ENCODE peak calls at places on chromosomes 4 and X, in ten cellular contexts. M is stimulated activated naive CD8-positive, alpha-beta T cell treated with anti-CD3 and anti-CD28 coated beads, Interleukin-15, Interleukin-2, amounts not matched to agents 100 U/mL and 50 U/mL, for 24 hours; E is GM23248; X is Ammon's horn; C is sciatic nerve; F is left lung; D is stimulated activated CD4-positive, alpha-beta T cell treated with anti-CD3 and anti-CD28 coated beads, Interleukin-4, amount 100 ng/mL, for 4 hours; V is mesothelial cell of epicardium; S is stimulated activated naive B cell treated with anti-CD40 and anti-IgM and Interleukin-4, amounts not matched to agents 10 μg/mL and 1 μg/mL and 100 μg/mL, for 72 hours; W is AG08396. G is an unnamed sample.

GRCh38 chr4:88378691-88379559 is at the start of gene HERC6:
- DNase-seq in M (peak), X (peak), W (peak), D (peak), F (peak), V (peak), E (peak), C (peak), S (peak), G (peak)

GRCh38 chrX:133926809-133927208 is 58.6 kb downstream of the GPC3 start:
- DNase-seq in C (no peak), F (no peak), M (no peak), E (no peak), X (no peak), V (no peak), S (no peak), W (no peak), D (no peak), G (no peak)

GRCh38 chr4:88107406-88108107 is 50.9 kb downstream of the ABCG2 start:
- DNase-seq in X (peak), F (no peak), E (no peak), M (no peak), C (no peak), W (no peak), V (no peak), D (no peak), S (no peak), G (no peak)

GRCh38 chr4:175635513-175635912 is 176.6 kb downstream of the GPM6A start:
- DNase-seq in C (no peak), F (no peak), S (no peak), D (no peak), E (no peak), X (no peak), W (no peak), V (no peak), M (no peak), G (no peak)

GRCh38 chr4:97987019-97987648 is 156.1 kb downstream of the STPG2 start:
- DNase-seq in C (no peak), D (no peak), X (peak), M (no peak), V (no peak), F (no peak), W (no peak), S (no peak), E (peak), G (no peak)

GRCh38 chrX:10233173-10233572 is 76.4 kb downstream of the CLCN4 start:
- DNase-seq in S (no peak), W (no peak), C (no peak), M (no peak), D (no peak), E (peak), F (no peak), V (no peak), X (no peak), G (no peak)

GRCh38 chr4:47032405-47033106 is 1.2 kb downstream of the GABRB1 start:
- DNase-seq in M (peak), W (peak), D (peak), V (peak), C (peak), E (peak), S (peak), F (peak), X (peak), G (peak)

GRCh38 chr4:56630876-56631666 is 50.0 kb downstream of the HOPX start:
- DNase-seq in W (peak), D (no peak), F (no peak), V (no peak), C (no peak), E (peak), M (no peak), S (no peak), X (no peak), G (no peak)

GRCh38 chrX:111719426-111720210 is 38.6 kb downstream of the ALG13 start:
- DNase-seq in D (no peak), V (no peak), C (no peak), X (peak), M (no peak), W (no peak), E (peak), S (no peak), F (no peak), G (no peak)

GRCh38 chrX:13401724-13402123 is 81.9 kb upstream of the ATXN3L start:
- DNase-seq in F (no peak), D (no peak), S (no peak), W (no peak), M (no peak), E (no peak), V (no peak), X (no peak), C (no peak), G (no peak)

GRCh38 chr4:138426751-138427150 is 184.6 kb upstream of the SLC7A11 start:
- DNase-seq in S (no peak), E (no peak), V (no peak), F (no peak), M (no peak), C (no peak), W (no peak), D (no peak), X (no peak), G (no peak)

GRCh38 chr4:147772056-147772455 is 40.2 kb downstream of the ARHGAP10 start:
- DNase-seq in E (no peak), D (no peak), X (no peak), C (no peak), M (no peak), F (no peak), S (no peak), W (no peak), V (no peak), G (no peak)